ENCODE peak calls at places on chromosomes 1 and 21, in six cellular contexts. S, B, L, E, J and Y are unnamed samples.

GRCh38 chr1:16459503-16459902 is 19.0 kb downstream of the NECAP2 start:
- DNase-seq in E (no peak), L (no peak), B (no peak), J (no peak), S (no peak), Y (no peak)

GRCh38 chr1:224067621-224068457 is 46.1 kb upstream of the FBXO28 start:
- DNase-seq in J (no peak), L (no peak), S (no peak), E (no peak), B (no peak), Y (no peak)

GRCh38 chr1:10979483-10979920 is 33.0 kb upstream of the TARDBP start:
- DNase-seq in S (no peak), E (peak; percentile 21), J (no peak), L (peak; percentile 50), B (no peak), Y (no peak)

GRCh38 chr1:240111558-240111957 is 19.9 kb downstream of the FMN2 start:
- DNase-seq in S (no peak), J (no peak), B (no peak), L (no peak), E (no peak), Y (no peak)

GRCh38 chr1:243236604-243237252 is 18.4 kb downstream of the CEP170 start:
- DNase-seq in E (no peak), J (no peak), S (no peak), L (no peak), B (no peak), Y (no peak)

GRCh38 chr1:96730574-96731298 is 9.2 kb downstream of the PTBP2 start:
- DNase-seq in L (peak; percentile 1), J (no peak), E (no peak), B (no peak), S (no peak), Y (no peak)

GRCh38 chr1:91682882-91683597 is 182.4 kb downstream of the CDC7 start:
- DNase-seq in B (no peak), L (no peak), E (no peak), S (no peak), J (no peak), Y (no peak)

GRCh38 chr1:67441183-67441582 is 11.0 kb upstream of the SERBP1 start:
- DNase-seq in B (peak; percentile 57), L (no peak), E (peak; percentile 53), S (peak; percentile 64), J (no peak), Y (peak; percentile 64)

GRCh38 chr1:5286244-5286643 is 631.8 kb downstream of the AJAP1 start:
- DNase-seq in S (no peak), L (no peak), E (no peak), B (no peak), J (peak; percentile 47), Y (no peak)

GRCh38 chr21:20329636-20330035 is 668.6 kb upstream of the NCAM2 start:
- DNase-seq in E (no peak), L (no peak), B (no peak), J (no peak), S (no peak), Y (no peak)

GRCh38 chr1:20590313-20590777 is 1.4 kb downstream of the CDA start:
- DNase-seq in B (no peak), S (no peak), E (peak; percentile 97), L (no peak), J (no peak), Y (no peak)

GRCh38 chr1:173193639-173194038 is 13.5 kb downstream of the TNFSF4 start:
- DNase-seq in B (no peak), L (no peak), S (no peak), E (peak; percentile 50), J (no peak), Y (no peak)

GRCh38 chr1:233112184-233113008 is 162.0 kb downstream of the NTPCR start:
- DNase-seq in E (peak; percentile 10), L (no peak), B (no peak), S (no peak), J (no peak), Y (no peak)

GRCh38 chr21:33817663-33818433 is 97.8 kb downstream of the ATP5PO start:
- DNase-seq in B (no peak), S (no peak), J (no peak), L (peak; percentile 42), E (peak; percentile 7), Y (no peak)

GRCh38 chr1:210695041-210695440 is 366.3 kb downstream of the HHAT start:
- DNase-seq in B (no peak), J (no peak), E (no peak), L (no peak), S (no peak), Y (no peak)

GRCh38 chr21:32257952-32258785 is 20.7 kb downstream of the MIS18A start:
- DNase-seq in L (peak; percentile 88), B (peak; percentile 73), J (peak; percentile 9), S (peak; percentile 73), E (peak; percentile 60), Y (peak; percentile 70)

GRCh38 chr1:203165101-203165799 is 10.4 kb downstream of the MYBPH start:
- DNase-seq in E (no peak), S (no peak), J (no peak), B (no peak), L (no peak), Y (no peak)

GRCh38 chr1:241118049-241118448 is 239.0 kb downstream of the RGS7 start:
- DNase-seq in B (no peak), L (no peak), J (no peak), E (no peak), S (no peak), Y (no peak)

GRCh38 chr21:33449650-33450049 is 30.1 kb downstream of the TMEM50B start:
- DNase-seq in S (no peak), L (no peak), E (no peak), B (no peak), J (no peak), Y (no peak)

GRCh38 chr1:19969898-19970660 is 9.3 kb downstream of the PLA2G2A start:
- DNase-seq in B (no peak), E (no peak), S (no peak), J (no peak), L (no peak), Y (no peak)

GRCh38 chr1:8434104-8434503 is 116.2 kb downstream of the SLC45A1 start:
- DNase-seq in J (no peak), E (no peak), L (no peak), B (no peak), S (no peak), Y (no peak)

GRCh38 chr21:17045214-17045835 is 467.5 kb upstream of the CXADR start:
- DNase-seq in B (no peak), J (no peak), S (no peak), L (no peak), E (no peak), Y (peak; percentile 37)

GRCh38 chr1:104780470-104781078 is 1030.9 kb downstream of the AMY1C start:
- DNase-seq in B (no peak), J (no peak), S (no peak), E (peak; percentile 11), L (peak; percentile 50), Y (no peak)

GRCh38 chr1:150807674-150808073 is 386 bp downstream of the CTSK start:
- DNase-seq in E (peak; percentile 9), L (no peak), B (no peak), J (no peak), S (no peak), Y (no peak)

GRCh38 chr21:15775981-15776380 is 46.2 kb downstream of the USP25 start:
- DNase-seq in E (no peak), S (no peak), B (no peak), L (no peak), J (no peak), Y (no peak)

GRCh38 chr1:171017431-171017830 is 73.3 kb upstream of the FMO3 start:
- DNase-seq in E (no peak), S (no peak), J (no peak), B (no peak), L (peak; percentile 29), Y (no peak)

GRCh38 chr1:230105754-230106625 is 39.0 kb downstream of the GALNT2 start:
- DNase-seq in J (no peak), B (no peak), S (no peak), L (no peak), E (peak; percentile 40), Y (no peak)

DNA sequence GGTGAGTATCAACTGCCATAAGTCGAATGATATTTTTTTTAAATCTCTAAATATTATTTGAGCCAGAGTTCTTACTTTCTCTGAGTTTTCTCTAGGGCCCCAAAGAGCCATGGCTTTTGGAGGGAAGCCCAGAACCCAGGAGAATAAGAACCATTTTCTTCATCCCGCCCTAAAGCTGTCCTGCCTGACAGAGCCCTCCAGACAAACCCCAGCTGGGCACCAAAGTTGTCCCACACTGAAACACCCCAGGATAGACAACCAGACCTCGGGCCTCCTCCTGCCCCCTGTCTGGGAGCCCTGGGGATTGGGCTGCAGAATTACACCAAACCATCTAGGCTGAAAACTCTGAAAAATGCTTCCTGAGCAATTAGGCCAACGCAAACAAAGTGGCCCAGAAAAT is 113.2 kb downstream of the RRAGC start:
- DNase-seq in S (no peak), L (no peak), B (no peak), J (no peak), E (no peak), Y (no peak)
- H3K27ac ChIP-seq in S (no peak overlapping the region), L (no peak overlapping the region), B (no peak overlapping the region), J (no peak overlapping the region), E (no peak overlapping the region), Y (no peak overlapping the region)

GRCh38 chr1:231199868-231200267 is 38.0 kb downstream of the TRIM67 start:
- DNase-seq in S (no peak), B (no peak), L (no peak), J (no peak), E (no peak), Y (no peak)
- H3K27me3 ChIP-seq in S (no peaks in the 10 kb centered on the region), B (no peaks in the 10 kb centered on the region), L (peaks cover 55% of the 10 kb centered on the region), J (no peaks in the 10 kb centered on the region), E (peaks cover 2% of the 10 kb centered on the region), Y (no peaks in the 10 kb centered on the region)

DNA sequence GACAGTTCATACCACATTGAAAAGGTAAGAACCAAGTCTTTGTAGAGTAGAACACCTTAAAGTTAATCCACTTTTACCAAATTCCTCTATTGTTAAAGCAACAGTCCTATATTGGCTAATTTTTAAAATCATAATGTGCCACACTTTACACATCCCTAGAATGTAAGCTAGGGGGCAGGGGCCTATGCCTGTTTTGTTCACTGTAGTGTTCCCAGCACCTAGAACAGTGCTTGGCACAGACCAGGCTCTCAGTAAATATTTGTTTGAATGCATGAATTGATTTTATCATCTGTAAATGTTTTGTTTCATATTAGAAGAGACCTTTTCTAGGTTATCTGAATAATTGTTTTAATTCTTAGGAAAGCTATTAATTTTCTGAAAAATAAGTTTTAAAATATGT is 9.1 kb downstream of the SMAP2 start:
- DNase-seq in B (no peak), L (no peak), S (no peak), J (no peak), E (no peak), Y (no peak)
- H3K27ac ChIP-seq in B (no peak overlapping the region), L (no peak overlapping the region), S (no peak overlapping the region), J (peak overlapping the region; percentile 93), E (no peak overlapping the region), Y (peak overlapping the region; percentile 83)

GRCh38 chr21:44718571-44718970 is 7.2 kb upstream of the TSPEAR start:
- DNase-seq in E (no peak), J (no peak), S (no peak), L (peak; percentile 52), B (no peak), Y (peak; percentile 25)

GRCh38 chr21:44722701-44723100 is 11.3 kb upstream of the TSPEAR start:
- DNase-seq in S (no peak), J (no peak), B (no peak), E (no peak), L (no peak), Y (no peak)

GRCh38 chr21:44724166-44724565 is 12.8 kb upstream of the TSPEAR start:
- DNase-seq in B (no peak), S (no peak), E (no peak), L (no peak), J (no peak), Y (no peak)

GRCh38 chr21:44723177-44724131 is 12.1 kb upstream of the TSPEAR start:
- DNase-seq in B (no peak), J (no peak), S (no peak), L (peak; percentile 48), E (no peak), Y (no peak)

GRCh38 chr21:44720170-44720569 is 8.8 kb upstream of the TSPEAR start:
- DNase-seq in S (no peak), E (no peak), L (no peak), B (no peak), J (no peak), Y (no peak)
- H3K27me3 ChIP-seq in S (peaks cover 28% of the 10 kb centered on the region), E (peaks cover 32% of the 10 kb centered on the region), L (peaks cover 22% of the 10 kb centered on the region), B (no peaks in the 10 kb centered on the region), J (no peaks in the 10 kb centered on the region), Y (peaks cover 34% of the 10 kb centered on the region)